ENCODE peak calls at places on chromosomes 3 and 15, in ten cellular contexts. J is suprapubic skin, B is esophagus muscularis mucosa, O is A549, D is stomach, F is tibial nerve, I is ovary, T is transverse colon, E is GM12878, P is upper lobe of left lung. X is an unnamed sample.

GRCh38 chr3:171811913-171812321 is 1.6 kb upstream of the PLD1 start:
- DNase-seq in J (no peak), B (no peak), O (no peak), D (no peak), F (no peak), I (peak; percentile 55), T (no peak), E (no peak), P (no peak), X (peak; percentile 79)

GRCh38 chr3:11655188-11655928 is 11.6 kb upstream of the VGLL4 start:
- DNase-seq in J (no peak), B (no peak), O (peak; percentile 19), D (no peak), F (no peak), I (no peak), T (no peak), E (no peak), P (no peak), X (no peak)

GRCh38 chr3:167125612-167126407 is 254.3 kb downstream of the ZBBX start:
- DNase-seq in J (no peak), B (no peak), O (no peak), D (no peak), F (no peak), I (no peak), T (no peak), E (no peak), P (no peak), X (no peak)

GRCh38 chr3:16866447-16867025 is 18.2 kb upstream of the PLCL2 start:
- DNase-seq in J (no peak), B (no peak), O (no peak), D (no peak), F (no peak), I (no peak), T (no peak), E (no peak), P (no peak), X (no peak)

GRCh38 chr15:27685638-27686037 is 413.5 kb downstream of the OCA2 start:
- DNase-seq in J (no peak), B (no peak), O (no peak), D (no peak), F (no peak), I (no peak), T (no peak), E (no peak), P (no peak), X (no peak)

GRCh38 chr3:16176391-16177030 is 2.0 kb downstream of the GALNT15 start:
- DNase-seq in J (no peak), B (peak; percentile 92), O (no peak), D (no peak), F (no peak), I (no peak), T (no peak), E (no peak), P (no peak), X (no peak)

GRCh38 chr3:140748171-140748570 is 70.3 kb downstream of the TRIM42 start:
- DNase-seq in J (no peak), B (no peak), O (no peak), D (no peak), F (no peak), I (no peak), T (no peak), E (no peak), P (no peak), X (no peak)

GRCh38 chr3:99858461-99858860 is 40.8 kb downstream of the CMSS1 start:
- DNase-seq in J (no peak), B (no peak), O (no peak), D (no peak), F (no peak), I (no peak), T (no peak), E (no peak), P (no peak), X (no peak)

GRCh38 chr15:34665498-34666116 is 82.2 kb upstream of the GOLGA8B start:
- DNase-seq in J (no peak), B (no peak), O (no peak), D (no peak), F (no peak), I (no peak), T (no peak), E (no peak), P (no peak), X (no peak)

GRCh38 chr15:34663101-34663500 is 79.7 kb upstream of the GOLGA8B start:
- DNase-seq in J (no peak), B (no peak), O (no peak), D (no peak), F (no peak), I (no peak), T (no peak), E (no peak), P (no peak), X (no peak)

GRCh38 chr15:34659056-34659455 is 75.6 kb upstream of the GOLGA8B start:
- DNase-seq in J (no peak), B (no peak), O (no peak), D (no peak), F (no peak), I (no peak), T (no peak), E (no peak), P (no peak), X (no peak)

DNA sequence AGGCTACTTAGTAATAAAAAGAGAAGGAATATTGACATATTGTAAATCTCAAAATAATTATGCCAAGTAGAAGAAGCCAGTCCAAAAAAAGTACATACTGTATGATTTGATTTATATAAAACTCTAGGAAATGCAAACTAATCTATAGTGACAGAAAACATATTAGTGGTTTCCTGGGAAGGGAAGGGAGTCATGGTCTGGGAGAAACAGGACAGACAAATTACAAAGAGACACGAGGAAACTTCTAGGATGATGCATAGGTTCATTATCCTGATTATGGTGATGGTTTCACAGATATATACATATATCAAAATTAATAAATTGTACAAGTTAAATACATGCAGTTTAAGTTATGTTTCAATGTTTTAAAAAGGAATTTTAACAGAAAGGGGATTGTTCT is 81.0 kb upstream of the GOLGA8B start:
- DNase-seq in J (no peak), B (no peak), O (no peak), D (no peak), F (no peak), I (no peak), T (no peak), E (no peak), P (no peak), X (no peak)
- TF ChIP-seq EP300 in J (no peak), B (no peak), O (no peak), D (no peak), F (no peak), I (no peak), T (no peak), E (no peak), P (no peak), X (no peak)

GRCh38 chr3:151919446-151919845 is 46.0 kb downstream of the SUCNR1 start:
- DNase-seq in J (no peak), B (no peak), O (no peak), D (no peak), F (peak; percentile 8), I (no peak), T (no peak), E (no peak), P (no peak), X (no peak)

GRCh38 chr3:151923901-151924300 is 50.5 kb downstream of the SUCNR1 start:
- DNase-seq in J (no peak), B (no peak), O (no peak), D (no peak), F (no peak), I (no peak), T (no peak), E (no peak), P (no peak), X (no peak)

GRCh38 chr3:151919030-151919328 is 45.5 kb downstream of the SUCNR1 start:
- DNase-seq in J (no peak), B (no peak), O (no peak), D (no peak), F (no peak), I (no peak), T (no peak), E (no peak), P (no peak), X (no peak)

GRCh38 chr3:151916781-151917180 is 43.3 kb downstream of the SUCNR1 start:
- DNase-seq in J (no peak), B (no peak), O (no peak), D (no peak), F (no peak), I (no peak), T (no peak), E (no peak), P (no peak), X (no peak)

GRCh38 chr3:151918253-151919029 is 45.0 kb downstream of the SUCNR1 start:
- DNase-seq in J (no peak), B (no peak), O (peak; percentile 34), D (no peak), F (no peak), I (no peak), T (no peak), E (peak; percentile 16), P (no peak), X (no peak)
- TF ChIP-seq EP300 in J (no peak), B (no peak), O (no peak), D (no peak), F (no peak), I (no peak), T (no peak), E (no peak), P (no peak), X (no peak)

DNA sequence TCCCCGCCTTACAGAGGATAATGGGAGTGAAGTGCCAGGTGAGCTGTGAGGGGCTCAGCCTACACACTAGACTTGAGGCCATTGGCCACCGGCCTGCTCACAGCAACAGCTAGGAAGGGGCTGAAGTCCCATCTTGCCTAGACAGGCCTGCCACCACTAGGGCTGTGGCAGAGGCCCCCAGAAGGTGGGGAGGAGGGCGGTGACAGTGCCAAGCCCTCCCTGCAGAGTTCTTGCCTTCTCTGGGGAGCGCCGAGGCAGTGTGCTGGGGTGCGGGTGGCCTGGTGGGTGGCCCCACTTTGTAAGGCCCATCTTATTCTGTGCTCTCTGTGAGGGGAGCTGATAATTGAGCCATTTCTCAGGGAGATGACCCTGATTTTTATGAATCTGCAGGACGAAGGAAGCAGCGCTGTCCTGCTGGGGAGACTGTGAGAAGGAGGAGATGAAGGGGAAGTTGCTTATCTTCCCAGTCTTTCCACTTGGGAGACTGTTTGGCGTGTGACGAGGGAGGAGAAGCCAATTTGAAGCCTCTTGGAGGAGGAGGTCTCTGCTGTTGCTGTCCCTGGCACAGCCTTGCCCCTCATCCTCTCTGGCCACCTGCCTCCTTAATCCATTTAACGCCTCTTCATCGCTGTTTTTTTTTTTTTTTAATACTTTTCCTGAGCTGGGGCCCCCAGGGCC is 104.3 kb downstream of the LINGO1 start:
- DNase-seq in J (peak; percentile 21), B (no peak), O (no peak), D (no peak), F (no peak), I (no peak), T (no peak), E (no peak), P (no peak), X (peak; percentile 40)
- TF ChIP-seq EP300 in J (no peak), B (no peak), O (no peak), D (no peak), F (no peak), I (no peak), T (no peak), E (no peak), P (no peak), X (no peak)

DNA sequence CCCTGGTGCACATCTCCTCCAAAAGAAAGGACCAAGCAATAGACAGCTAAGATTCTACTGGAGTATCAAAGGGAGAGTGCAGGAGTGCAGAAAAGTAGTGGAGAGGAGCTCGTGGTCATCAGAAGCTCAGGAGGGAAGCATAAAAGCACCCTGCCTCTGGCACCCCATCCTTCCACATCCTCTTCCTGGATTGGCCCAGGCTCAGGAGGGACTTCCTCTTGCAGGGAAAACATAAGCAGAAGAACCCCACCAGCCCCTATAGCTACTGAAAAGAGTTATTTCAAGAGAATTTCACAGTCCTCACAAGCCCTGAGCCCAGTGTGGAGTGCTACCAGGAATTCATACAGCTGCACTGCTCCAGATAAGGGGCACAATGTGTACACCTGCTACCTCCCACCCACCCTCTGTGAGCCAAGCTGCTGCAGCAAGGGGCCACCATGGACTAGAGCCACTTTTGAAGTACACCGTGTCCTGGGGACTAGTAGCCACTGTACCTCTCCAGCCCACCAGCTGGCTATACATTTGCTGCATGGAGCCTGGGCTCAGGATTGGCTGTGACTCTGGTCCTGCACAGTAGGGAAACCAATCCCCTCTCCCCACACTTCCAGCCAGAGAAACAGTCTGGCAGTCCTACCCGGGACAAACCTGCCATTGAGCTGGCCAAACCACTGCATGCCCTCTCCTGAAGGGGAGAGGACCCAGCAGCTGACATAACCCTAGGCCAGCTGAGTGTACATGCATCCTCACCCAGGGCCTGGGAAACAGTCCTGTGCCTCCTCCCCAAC is 43.0 kb downstream of the CD200R1 start:
- DNase-seq in J (no peak), B (no peak), O (no peak), D (no peak), F (no peak), I (no peak), T (no peak), E (no peak), P (no peak), X (peak; percentile 59)
- TF ChIP-seq EP300 in J (no peak), B (no peak), O (no peak), D (no peak), F (no peak), I (no peak), T (no peak), E (no peak), P (no peak), X (no peak)

X was measured in sigmoid colon.